ENCODE peak calls at places on chromosomes 2 and 18, in five cellular contexts. H is ascending aorta, P is tibial artery, A is GM06990, C is mucosa of descending colon. T is an unnamed sample.
A peak's percentile ranks its signal among the peaks of the same experiment; 100 is the strongest.

GRCh38 chr2:172281648-172282576 is 145.5 kb upstream of the ITGA6 start:
- DNase-seq in H (no peak), P (no peak), A (no peak), C (no peak), T (no peak)

GRCh38 chr18:43970656-43971055 is 693.4 kb upstream of the SYT4 start:
- DNase-seq in H (no peak), P (no peak), A (no peak), C (no peak), T (no peak)

GRCh38 chr2:122669627-122670026 is 914.2 kb downstream of the TSN start:
- DNase-seq in H (no peak), P (no peak), A (no peak), C (no peak), T (no peak)

GRCh38 chr2:884027-884748 is 66.5 kb upstream of the SNTG2 start:
- DNase-seq in H (no peak), P (no peak), A (no peak), C (peak; percentile 21), T (no peak)

GRCh38 chr2:241123816-241124536 is 21.9 kb upstream of the MTERF4 start:
- DNase-seq in H (no peak), P (peak; percentile 61), A (no peak), C (peak; percentile 53), T (peak; percentile 52)

GRCh38 chr18:9825571-9826073 is 60.2 kb upstream of the TXNDC2 start:
- DNase-seq in H (no peak), P (no peak), A (no peak), C (peak; percentile 83), T (no peak)

GRCh38 chr2:240557808-240558207 is at the start of gene ANKMY1:
- DNase-seq in H (no peak), P (peak; percentile 71), A (peak; percentile 86), C (peak; percentile 78), T (peak; percentile 73)

GRCh38 chr18:25832008-25832604 is 258.3 kb downstream of the SS18 start:
- DNase-seq in H (no peak), P (no peak), A (no peak), C (peak; percentile 76), T (no peak)

GRCh38 chr2:9311488-9311887 is 104.9 kb downstream of the ASAP2 start:
- DNase-seq in H (no peak), P (peak; percentile 85), A (no peak), C (peak; percentile 24), T (peak; percentile 91)

DNA sequence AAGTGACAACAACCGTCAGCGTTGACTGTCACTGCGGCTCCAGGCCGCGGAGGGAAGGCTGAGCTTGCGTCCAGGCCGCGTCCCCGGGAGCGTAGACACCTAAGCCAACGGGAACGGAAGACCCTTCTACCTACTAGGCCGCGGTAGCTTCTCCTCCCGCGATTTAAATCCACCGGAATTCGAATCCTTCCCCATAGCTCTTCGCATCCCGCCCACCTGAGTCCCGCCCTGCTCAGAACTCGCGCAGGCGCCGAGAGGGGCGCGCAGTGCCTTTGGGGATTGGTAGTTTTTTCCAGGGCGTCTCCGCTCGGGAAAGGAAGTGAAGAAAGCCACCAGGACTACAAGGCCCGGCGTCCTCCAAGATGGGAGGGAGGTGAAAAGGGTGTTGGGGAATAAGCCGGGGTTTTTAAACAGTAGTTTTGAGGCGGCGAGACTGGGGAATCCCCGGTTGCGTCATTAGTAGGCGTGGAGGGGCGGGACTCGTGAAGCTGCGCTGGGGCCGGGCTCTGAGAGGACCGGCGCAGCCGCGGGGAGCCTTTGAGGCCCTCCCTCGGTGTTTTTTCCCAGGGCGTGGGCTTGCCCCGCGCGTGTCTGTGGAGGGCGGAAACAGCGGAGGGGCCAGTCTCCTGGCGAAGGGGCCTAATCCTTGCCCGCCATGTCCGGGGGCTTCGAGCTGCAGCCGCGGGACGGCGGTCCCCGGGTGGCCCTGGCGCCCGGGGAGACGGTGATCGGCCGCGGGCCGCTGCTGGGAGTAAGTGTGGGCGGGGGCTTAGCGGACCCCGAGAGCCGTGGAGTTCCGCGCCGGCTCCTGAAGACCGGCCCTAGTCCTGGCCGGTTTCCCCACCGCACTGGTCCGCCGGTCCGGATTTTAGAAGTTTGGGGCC is at the start of the genes APLF and FBXO48:
- DNase-seq in H (peak; percentile 96), P (peak; percentile 99), A (peak; percentile 94), C (peak; percentile 99), T (peak; percentile 99)
- H3K36me3 ChIP-seq in H (no peaks in the 10 kb centered on the region), P (no peaks in the 10 kb centered on the region), A (no peaks in the 10 kb centered on the region), C (no peaks in the 10 kb centered on the region), T (no peaks in the 10 kb centered on the region)

GRCh38 chr2:161273038-161273760 is 35.0 kb upstream of the PSMD14 start:
- DNase-seq in H (no peak), P (no peak), A (peak; percentile 29), C (peak; percentile 74), T (no peak)
- H3K36me3 ChIP-seq in H (no peaks in the 10 kb centered on the region), P (no peaks in the 10 kb centered on the region), A (no peaks in the 10 kb centered on the region), C (no peaks in the 10 kb centered on the region), T (no peaks in the 10 kb centered on the region)

DNA sequence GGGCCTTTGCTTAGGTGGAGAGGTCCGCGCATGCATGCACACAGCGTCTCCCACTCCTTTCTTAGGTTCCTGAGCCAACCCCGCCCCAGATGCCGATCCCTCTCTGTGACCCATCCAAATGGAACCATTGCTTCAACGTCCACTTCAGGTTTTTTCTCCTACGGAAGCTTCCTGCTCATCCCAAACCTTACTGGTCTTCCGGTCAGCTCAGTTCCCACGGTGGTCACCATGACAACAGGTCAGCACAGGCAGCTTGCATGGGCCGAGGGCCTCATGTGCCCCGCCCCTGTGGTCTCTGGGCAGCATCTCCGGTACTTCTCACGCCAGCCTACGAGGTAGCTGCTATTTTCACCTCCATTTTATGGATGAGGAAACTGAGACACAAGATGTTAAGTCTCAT is 163.7 kb downstream of the SOCS6 start:
- DNase-seq in H (no peak), P (no peak), A (no peak), C (no peak), T (no peak)
- H3K36me3 ChIP-seq in H (no peaks in the 10 kb centered on the region), P (no peaks in the 10 kb centered on the region), A (no peaks in the 10 kb centered on the region), C (no peaks in the 10 kb centered on the region), T (no peaks in the 10 kb centered on the region)

GRCh38 chr2:86047575-86048382 is 57.9 kb downstream of the POLR1A start:
- DNase-seq in H (no peak), P (peak; percentile 48), A (no peak), C (no peak), T (peak; percentile 48)

GRCh38 chr2:86049529-86049928 is 56.2 kb downstream of the POLR1A start:
- DNase-seq in H (no peak), P (peak; percentile 19), A (no peak), C (no peak), T (no peak)

GRCh38 chr2:86046985-86047384 is 58.7 kb downstream of the POLR1A start:
- DNase-seq in H (no peak), P (peak; percentile 12), A (no peak), C (no peak), T (peak; percentile 47)

GRCh38 chr2:86048888-86049287 is 56.8 kb downstream of the POLR1A start:
- DNase-seq in H (no peak), P (no peak), A (no peak), C (no peak), T (peak; percentile 74)

DNA sequence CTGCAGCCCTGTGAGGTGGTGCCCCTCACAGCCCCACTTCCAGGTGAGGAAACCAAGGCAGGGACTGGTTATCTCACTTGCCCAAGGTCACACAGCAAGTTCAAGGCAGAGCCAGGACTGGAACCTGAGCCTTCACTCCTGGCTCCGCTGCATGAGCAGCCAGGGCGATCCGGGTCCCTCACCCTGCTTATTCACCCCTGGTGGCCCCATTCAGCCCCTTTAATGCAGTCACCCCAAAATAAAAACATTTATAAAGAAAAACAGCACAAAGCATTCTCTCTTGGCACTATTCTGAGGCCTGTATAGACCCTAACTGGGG is 57.3 kb downstream of the POLR1A start:
- DNase-seq in H (no peak), P (no peak), A (no peak), C (no peak), T (peak; percentile 41)
- H3K36me3 ChIP-seq in H (peaks cover 54% of the 10 kb centered on the region), P (peaks cover 97% of the 10 kb centered on the region), A (peaks cover 53% of the 10 kb centered on the region), C (no peaks in the 10 kb centered on the region), T (peaks cover 17% of the 10 kb centered on the region)

DNA sequence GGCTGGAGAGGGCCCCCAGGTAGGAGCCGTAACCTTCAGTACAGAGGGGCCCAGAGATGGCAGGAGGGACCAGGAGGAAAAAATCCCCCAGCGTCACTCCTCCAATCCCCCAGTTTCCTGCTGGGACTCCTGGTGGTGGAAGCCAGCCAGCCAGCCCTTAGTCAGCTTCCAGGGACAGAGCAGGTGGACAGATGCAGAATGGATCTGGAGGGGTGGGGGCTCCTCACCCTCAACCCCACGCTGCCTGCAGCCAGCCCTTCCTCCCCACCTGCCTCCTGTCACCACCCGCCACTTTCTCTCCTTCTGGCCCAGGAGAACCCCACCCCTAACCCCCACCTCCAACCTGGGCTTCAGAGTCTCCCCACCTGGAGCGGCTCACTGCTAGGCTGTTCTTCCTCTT is 21.1 kb downstream of the EMX1 start:
- DNase-seq in H (no peak), P (no peak), A (no peak), C (no peak), T (no peak)
- H3K36me3 ChIP-seq in H (no peaks in the 10 kb centered on the region), P (peaks cover 12% of the 10 kb centered on the region), A (no peaks in the 10 kb centered on the region), C (no peaks in the 10 kb centered on the region), T (peaks cover 2% of the 10 kb centered on the region)

T was measured in sigmoid colon.